ENCODE peak calls at places on chromosomes 13 and 19, in ten cellular contexts. One of them, this sample, is unnamed.

GRCh38 chr13:108270442-108270841 is 924 bp downstream of the TNFSF13B start:
- DNase-seq in CD4-positive, alpha-beta T cell: no peak
- DNase-seq in fibroblast of lung: no peak
- DNase-seq in NCI-H1694: no peak
- DNase-seq in activated CD4-positive, CD25-positive, alpha-beta regulatory T cell: no peak
- DNase-seq in putamen: no peak
- DNase-seq in glutamatergic neuron: no peak
- DNase-seq in amniotic stem cell: no peak
- DNase-seq in GM18507: no peak
- DNase-seq in CD4-positive, alpha-beta memory T cell: peak
- DNase-seq in this sample: no peak

GRCh38 chr13:44045179-44045562 is 165.5 kb downstream of the LACC1 start:
- DNase-seq in NCI-H1694: no peak
- DNase-seq in GM18507: no peak
- DNase-seq in putamen: peak
- DNase-seq in fibroblast of lung: no peak
- DNase-seq in CD4-positive, alpha-beta memory T cell: no peak
- DNase-seq in glutamatergic neuron: no peak
- DNase-seq in CD4-positive, alpha-beta T cell: no peak
- DNase-seq in activated CD4-positive, CD25-positive, alpha-beta regulatory T cell: no peak
- DNase-seq in amniotic stem cell: no peak
- DNase-seq in this sample: peak

GRCh38 chr13:65454403-65454802 is 1775.7 kb downstream of the PCDH9 start:
- DNase-seq in amniotic stem cell: no peak
- DNase-seq in GM18507: no peak
- DNase-seq in fibroblast of lung: no peak
- DNase-seq in CD4-positive, alpha-beta memory T cell: no peak
- DNase-seq in CD4-positive, alpha-beta T cell: no peak
- DNase-seq in NCI-H1694: no peak
- DNase-seq in putamen: no peak
- DNase-seq in glutamatergic neuron: no peak
- DNase-seq in activated CD4-positive, CD25-positive, alpha-beta regulatory T cell: no peak
- DNase-seq in this sample: no peak

GRCh38 chr13:21849323-21849722 is 178.4 kb downstream of the FGF9 start:
- DNase-seq in fibroblast of lung: no peak
- DNase-seq in CD4-positive, alpha-beta memory T cell: peak
- DNase-seq in putamen: no peak
- DNase-seq in activated CD4-positive, CD25-positive, alpha-beta regulatory T cell: no peak
- DNase-seq in amniotic stem cell: no peak
- DNase-seq in NCI-H1694: no peak
- DNase-seq in GM18507: no peak
- DNase-seq in CD4-positive, alpha-beta T cell: no peak
- DNase-seq in glutamatergic neuron: no peak
- DNase-seq in this sample: no peak

GRCh38 chr13:67844544-67844943 is 614.4 kb upstream of the PCDH9 start:
- DNase-seq in GM18507: no peak
- DNase-seq in putamen: no peak
- DNase-seq in CD4-positive, alpha-beta T cell: no peak
- DNase-seq in fibroblast of lung: peak
- DNase-seq in activated CD4-positive, CD25-positive, alpha-beta regulatory T cell: no peak
- DNase-seq in CD4-positive, alpha-beta memory T cell: no peak
- DNase-seq in amniotic stem cell: no peak
- DNase-seq in NCI-H1694: no peak
- DNase-seq in glutamatergic neuron: no peak
- DNase-seq in this sample: no peak

GRCh38 chr19:53945441-53945840 is 17.3 kb upstream of the CACNG8 start:
- DNase-seq in GM18507: no peak
- DNase-seq in amniotic stem cell: no peak
- DNase-seq in putamen: peak
- DNase-seq in activated CD4-positive, CD25-positive, alpha-beta regulatory T cell: no peak
- DNase-seq in glutamatergic neuron: peak
- DNase-seq in CD4-positive, alpha-beta memory T cell: no peak
- DNase-seq in fibroblast of lung: peak
- DNase-seq in NCI-H1694: no peak
- DNase-seq in CD4-positive, alpha-beta T cell: no peak
- DNase-seq in this sample: no peak

GRCh38 chr19:19948800-19949199 is 48.1 kb downstream of the ZNF93 start:
- DNase-seq in fibroblast of lung: no peak
- DNase-seq in CD4-positive, alpha-beta memory T cell: no peak
- DNase-seq in CD4-positive, alpha-beta T cell: no peak
- DNase-seq in putamen: peak
- DNase-seq in GM18507: no peak
- DNase-seq in amniotic stem cell: no peak
- DNase-seq in activated CD4-positive, CD25-positive, alpha-beta regulatory T cell: no peak
- DNase-seq in NCI-H1694: no peak
- DNase-seq in glutamatergic neuron: no peak
- DNase-seq in this sample: no peak

GRCh38 chr19:31211088-31211487 is 138.1 kb downstream of the TSHZ3 start:
- DNase-seq in glutamatergic neuron: no peak
- DNase-seq in CD4-positive, alpha-beta T cell: no peak
- DNase-seq in putamen: no peak
- DNase-seq in CD4-positive, alpha-beta memory T cell: no peak
- DNase-seq in GM18507: no peak
- DNase-seq in amniotic stem cell: no peak
- DNase-seq in activated CD4-positive, CD25-positive, alpha-beta regulatory T cell: no peak
- DNase-seq in fibroblast of lung: no peak
- DNase-seq in NCI-H1694: no peak
- DNase-seq in this sample: no peak

GRCh38 chr19:48544856-48545750 is 6.9 kb upstream of the SULT2B1 start:
- DNase-seq in GM18507: no peak
- DNase-seq in NCI-H1694: no peak
- DNase-seq in CD4-positive, alpha-beta T cell: no peak
- DNase-seq in amniotic stem cell: no peak
- DNase-seq in fibroblast of lung: no peak
- DNase-seq in glutamatergic neuron: peak
- DNase-seq in CD4-positive, alpha-beta memory T cell: no peak
- DNase-seq in putamen: no peak
- DNase-seq in activated CD4-positive, CD25-positive, alpha-beta regulatory T cell: no peak
- DNase-seq in this sample: no peak

This sample was measured in midbrain.